ENCODE peak calls at places on chromosomes 4 and X, in ten cellular contexts. O is type B pancreatic cell, Y is uterus, H is AG09309, I is psoas muscle, N is GM20000, D is glutamatergic neuron, V is upper lobe of left lung, B is A549, T is testis. W is an unnamed sample.

GRCh38 chr4:148071009-148071408 is 339.1 kb downstream of the ARHGAP10 start:
- DNase-seq in O (no peak), Y (no peak), H (no peak), I (no peak), N (no peak), D (no peak), V (no peak), B (no peak), T (no peak), W (no peak)

GRCh38 chr4:85209161-85209560 is 242.7 kb upstream of the WDFY3 start:
- DNase-seq in O (no peak), Y (no peak), H (no peak), I (no peak), N (no peak), D (no peak), V (no peak), B (no peak), T (no peak), W (no peak)

GRCh38 chrX:19842542-19842941 is 44.9 kb downstream of the SH3KBP1 start:
- DNase-seq in O (no peak), Y (no peak), H (no peak), I (no peak), N (no peak), D (no peak), V (no peak), B (no peak), T (no peak), W (no peak)

GRCh38 chr4:154569028-154569427 is 6.2 kb downstream of the FGB start:
- DNase-seq in O (no peak), Y (no peak), H (no peak), I (no peak), N (no peak), D (no peak), V (no peak), B (peak), T (no peak), W (no peak)

GRCh38 chrX:7270018-7270417 is 122.1 kb upstream of the PUDP start:
- DNase-seq in O (no peak), Y (no peak), H (peak), I (no peak), N (no peak), D (no peak), V (no peak), B (no peak), T (no peak), W (no peak)

GRCh38 chr4:128349921-128350320 is 62.3 kb upstream of the PGRMC2 start:
- DNase-seq in O (no peak), Y (no peak), H (no peak), I (no peak), N (no peak), D (no peak), V (no peak), B (peak), T (no peak), W (peak)

GRCh38 chr4:159047478-159048165 is 55.3 kb upstream of the RAPGEF2 start:
- DNase-seq in O (no peak), Y (no peak), H (no peak), I (no peak), N (no peak), D (no peak), V (no peak), B (no peak), T (no peak), W (no peak)

GRCh38 chr4:99074816-99075215 is 13.8 kb downstream of the ADH5 start:
- DNase-seq in O (no peak), Y (no peak), H (no peak), I (no peak), N (no peak), D (no peak), V (peak), B (no peak), T (no peak), W (no peak)

GRCh38 chr4:154781126-154781982 is at the start of gene RBM46:
- DNase-seq in O (no peak), Y (no peak), H (no peak), I (no peak), N (no peak), D (peak), V (no peak), B (no peak), T (peak), W (no peak)

GRCh38 chr4:32010221-32010620 is 1290.1 kb downstream of the PCDH7 start:
- DNase-seq in O (no peak), Y (no peak), H (no peak), I (no peak), N (no peak), D (no peak), V (no peak), B (no peak), T (no peak), W (no peak)

GRCh38 chr4:169604131-169604900 is 8.1 kb downstream of the NEK1 start:
- DNase-seq in O (no peak), Y (no peak), H (peak), I (no peak), N (no peak), D (no peak), V (no peak), B (peak), T (no peak), W (no peak)

GRCh38 chr4:41538017-41538733 is at the start of gene LIMCH1:
- DNase-seq in O (no peak), Y (peak), H (peak), I (peak), N (no peak), D (no peak), V (peak), B (peak), T (peak), W (no peak)

GRCh38 chr4:147597561-147597960 is 19.6 kb upstream of the TMEM184C start:
- DNase-seq in O (no peak), Y (no peak), H (no peak), I (no peak), N (no peak), D (no peak), V (no peak), B (no peak), T (no peak), W (no peak)

GRCh38 chrX:15973299-15973698 is 118.7 kb upstream of the AP1S2 start:
- DNase-seq in O (no peak), Y (no peak), H (no peak), I (no peak), N (peak), D (no peak), V (peak), B (peak), T (peak), W (no peak)

GRCh38 chr4:190019023-190019858 is 7.8 kb downstream of the FRG2 start:
- DNase-seq in O (no peak), Y (no peak), H (no peak), I (no peak), N (peak), D (peak), V (no peak), B (no peak), T (no peak), W (no peak)

GRCh38 chr4:163591614-163592020 is 97.1 kb downstream of the TMA16 start:
- DNase-seq in O (no peak), Y (no peak), H (no peak), I (no peak), N (peak), D (no peak), V (no peak), B (no peak), T (no peak), W (no peak)

GRCh38 chrX:18455384-18455783 is 30.0 kb downstream of the CDKL5 start:
- DNase-seq in O (no peak), Y (no peak), H (no peak), I (no peak), N (no peak), D (no peak), V (no peak), B (no peak), T (no peak), W (no peak)

GRCh38 chrX:17397074-17397473 is 22.1 kb downstream of the NHS start:
- DNase-seq in O (no peak), Y (no peak), H (no peak), I (no peak), N (no peak), D (no peak), V (no peak), B (peak), T (no peak), W (no peak)

GRCh38 chr4:39044947-39045734 is 12.9 kb upstream of the TMEM156 start:
- DNase-seq in O (no peak), Y (no peak), H (no peak), I (peak), N (no peak), D (peak), V (no peak), B (peak), T (peak), W (no peak)

GRCh38 chrX:111041018-111041462 is 55.0 kb upstream of the PAK3 start:
- DNase-seq in O (no peak), Y (no peak), H (peak), I (no peak), N (no peak), D (no peak), V (no peak), B (peak), T (no peak), W (peak)

GRCh38 chr4:2940267-2941137 is 22.7 kb downstream of the NOP14 start:
- DNase-seq in O (peak), Y (no peak), H (no peak), I (peak), N (no peak), D (no peak), V (no peak), B (no peak), T (peak), W (no peak)

GRCh38 chr4:185203380-185204237 is at the start of gene CFAP97:
- DNase-seq in O (peak), Y (peak), H (peak), I (peak), N (peak), D (peak), V (peak), B (peak), T (peak), W (peak)

DNA sequence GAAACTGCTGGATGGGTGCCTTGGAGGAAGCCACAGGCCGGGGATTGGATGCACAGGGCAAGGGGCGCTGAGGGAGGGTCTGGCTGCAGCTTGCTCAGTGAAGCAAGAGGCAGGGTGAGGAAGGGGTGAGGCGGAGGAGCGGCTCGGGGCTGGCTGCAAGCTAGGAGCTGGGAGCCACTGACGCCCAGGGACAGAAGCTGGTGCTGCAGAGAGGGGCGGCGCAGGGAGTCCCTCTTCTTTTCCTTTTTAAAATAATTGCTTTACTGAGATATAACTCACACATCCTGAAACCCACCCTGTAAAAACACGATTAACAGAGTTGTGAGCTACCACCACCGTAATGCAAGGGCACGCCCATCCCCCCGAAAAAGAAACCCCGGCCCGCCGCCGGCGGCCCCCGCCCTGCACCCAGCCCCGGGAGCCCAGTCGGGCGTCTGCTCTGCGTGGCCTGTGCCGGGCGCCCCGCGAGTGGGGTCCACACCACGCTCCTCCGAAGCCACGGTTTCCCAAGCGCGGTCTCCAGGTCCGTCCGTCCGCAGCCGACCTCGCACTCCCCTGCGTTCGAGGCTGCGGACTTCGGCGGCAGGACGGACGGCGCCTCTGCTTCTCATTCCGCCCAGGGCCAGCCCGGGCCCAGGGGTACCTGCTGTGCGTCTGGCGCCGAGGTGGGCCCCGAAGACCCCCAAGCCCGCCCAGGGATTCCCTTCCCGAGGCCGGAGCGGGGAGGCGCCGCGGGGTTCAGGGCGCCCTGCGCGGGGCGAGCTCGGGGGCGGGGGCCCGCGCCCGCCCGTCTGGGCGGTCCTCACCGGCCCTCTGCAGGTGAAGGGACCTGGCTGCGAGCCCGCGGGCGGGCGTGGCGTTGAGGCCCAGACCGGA is 865 bp upstream of the UVSSA start:
- DNase-seq in O (no peak), Y (peak), H (no peak), I (peak), N (peak), D (peak), V (peak), B (peak), T (peak), W (no peak)
- TF ChIP-seq CTCF in O (peak), Y (no peak), H (peak), I (peak), N (no peak), D (no peak), V (no peak), B (no peak), T (no peak), W (no peak)

DNA sequence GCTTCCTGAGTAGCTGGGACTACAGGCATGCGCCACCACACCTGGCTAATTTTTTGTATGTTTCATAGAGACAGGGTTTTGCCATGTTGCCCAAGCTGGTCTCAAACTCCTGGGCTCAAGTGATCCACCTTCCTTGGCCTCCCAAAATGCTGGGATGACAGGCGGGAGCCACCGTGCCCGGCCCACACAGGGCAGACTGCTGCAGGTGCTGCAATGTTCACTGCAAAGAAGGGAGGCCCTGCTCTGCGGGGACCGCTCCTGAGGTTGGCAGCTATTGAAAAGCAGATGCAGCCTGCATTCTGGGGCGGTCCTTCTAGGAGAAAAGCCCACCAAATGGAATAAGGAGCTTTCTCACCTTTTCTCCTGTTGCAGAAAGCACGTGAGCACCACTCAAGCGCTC is 5.0 kb downstream of the ARSD start:
- DNase-seq in O (no peak), Y (no peak), H (no peak), I (no peak), N (no peak), D (no peak), V (no peak), B (no peak), T (no peak), W (no peak)
- TF ChIP-seq CTCF in O (no peak), Y (no peak), H (no peak), I (no peak), N (no peak), D (no peak), V (no peak), B (no peak), T (no peak), W (no peak)

DNA sequence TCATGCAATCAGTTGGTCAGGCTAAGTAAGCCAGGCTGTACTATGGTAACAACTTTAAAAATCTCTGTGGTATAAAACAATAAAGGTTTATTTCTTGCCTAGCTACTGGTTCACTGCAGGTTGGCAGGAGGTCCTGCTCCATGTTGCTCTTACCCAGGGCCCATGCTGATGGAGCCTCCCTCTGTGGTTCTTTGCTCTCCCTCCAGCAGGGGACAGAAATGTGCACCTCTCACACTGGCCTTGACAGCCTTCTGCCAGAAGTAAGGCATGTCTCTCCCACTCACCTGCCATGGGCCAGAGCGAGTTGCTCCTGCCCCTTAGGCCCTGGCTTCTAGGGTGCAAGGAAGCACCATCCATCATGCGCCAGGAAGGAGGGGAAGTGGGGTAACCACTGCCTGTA is 31.1 kb downstream of the CLDN22 start:
- DNase-seq in O (no peak), Y (no peak), H (no peak), I (no peak), N (no peak), D (no peak), V (no peak), B (peak), T (no peak), W (no peak)
- TF ChIP-seq CTCF in O (no peak), Y (no peak), H (no peak), I (no peak), N (no peak), D (no peak), V (no peak), B (no peak), T (no peak), W (no peak)

DNA sequence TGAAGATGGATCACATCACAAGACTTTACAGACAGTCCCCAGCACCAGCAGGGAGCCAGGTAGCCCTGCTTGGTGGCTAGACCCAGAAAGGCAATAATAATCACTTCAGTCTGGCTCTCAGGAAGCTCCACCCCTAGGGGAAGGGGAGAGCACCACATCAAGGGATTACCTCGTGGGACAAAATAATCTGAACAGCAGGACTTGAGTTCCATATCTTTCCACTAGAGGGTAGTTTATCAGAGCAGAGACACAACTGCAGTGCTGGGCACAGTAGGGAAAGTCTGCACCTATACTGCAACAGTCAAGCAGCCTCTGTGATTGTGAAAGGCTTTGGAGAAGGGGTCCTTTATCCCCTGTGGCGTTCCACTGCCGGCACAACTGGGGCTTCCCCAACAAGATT is 547.0 kb upstream of the POU3F4 start:
- DNase-seq in O (no peak), Y (no peak), H (no peak), I (no peak), N (no peak), D (no peak), V (no peak), B (no peak), T (no peak), W (no peak)
- TF ChIP-seq CTCF in O (no peak), Y (no peak), H (no peak), I (no peak), N (no peak), D (no peak), V (no peak), B (no peak), T (no peak), W (no peak)